ENCODE peak calls at places on chromosomes 4 and X, in six cellular contexts. H is lower lobe of right lung; G is heart right ventricle; M is stimulated activated naive B cell treated with anti-CD40 and anti-IgM and Interleukin-4, amounts not matched to agents 10 μg/mL and 1 μg/mL and 100 μg/mL, for 72 hours; R is HFFc6; N is NAMALWA. P is an unnamed sample.
A peak's percentile ranks its signal among the peaks of the same experiment; 100 is the strongest.

GRCh38 chrX:139559383-139560042 is 29.0 kb downstream of the F9 start:
- DNase-seq in H (no peak), G (no peak), M (peak; percentile 20), R (peak; percentile 28), N (peak; percentile 71), P (no peak)

GRCh38 chr4:87283151-87283550 is 39.5 kb downstream of the HSD17B13 start:
- DNase-seq in H (no peak), G (no peak), M (no peak), R (no peak), N (no peak), P (no peak)

GRCh38 chr4:161714022-161714751 is 449.6 kb downstream of the FSTL5 start:
- DNase-seq in H (no peak), G (no peak), M (no peak), R (no peak), N (no peak), P (no peak)

GRCh38 chr4:72397314-72397713 is 171.7 kb downstream of the ADAMTS3 start:
- DNase-seq in H (peak; percentile 60), G (no peak), M (no peak), R (peak; percentile 9), N (no peak), P (peak; percentile 68)

GRCh38 chr4:154485127-154485773 is 6.3 kb downstream of the DCHS2 start:
- DNase-seq in H (no peak), G (no peak), M (no peak), R (no peak), N (peak; percentile 24), P (no peak)

GRCh38 chrX:15241258-15241657 is 28.6 kb downstream of the ASB9 start:
- DNase-seq in H (no peak), G (no peak), M (no peak), R (no peak), N (no peak), P (no peak)

GRCh38 chr4:97073194-97073593 is 1070.1 kb downstream of the STPG2 start:
- DNase-seq in H (no peak), G (no peak), M (no peak), R (no peak), N (no peak), P (no peak)

GRCh38 chrX:18886005-18886343 is 97.9 kb downstream of the PHKA2 start:
- DNase-seq in H (no peak), G (no peak), M (no peak), R (no peak), N (no peak), P (no peak)

GRCh38 chr4:184259866-184260265 is 42.2 kb upstream of the ENPP6 start:
- DNase-seq in H (no peak), G (no peak), M (no peak), R (no peak), N (no peak), P (no peak)

GRCh38 chrX:5775985-5776384 is 452.7 kb downstream of the NLGN4X start:
- DNase-seq in H (no peak), G (no peak), M (no peak), R (no peak), N (no peak), P (no peak)

GRCh38 chrX:23012162-23012561 is 12.4 kb downstream of the DDX53 start:
- DNase-seq in H (no peak), G (no peak), M (no peak), R (no peak), N (no peak), P (no peak)

GRCh38 chrX:38212246-38212645 is 8.4 kb downstream of the SRPX start:
- DNase-seq in H (no peak), G (no peak), M (no peak), R (no peak), N (no peak), P (no peak)

GRCh38 chr4:67234296-67234695 is 311.0 kb downstream of the CENPC start:
- DNase-seq in H (no peak), G (no peak), M (no peak), R (no peak), N (no peak), P (no peak)

GRCh38 chr4:180810581-180810980 is 1432.6 kb upstream of the TENM3 start:
- DNase-seq in H (no peak), G (no peak), M (no peak), R (no peak), N (no peak), P (no peak)

GRCh38 chrX:117120700-117121099 is 657.9 kb upstream of the CT83 start:
- DNase-seq in H (no peak), G (no peak), M (no peak), R (no peak), N (no peak), P (no peak)

GRCh38 chr4:53314257-53314656 is 51.6 kb downstream of the SCFD2 start:
- DNase-seq in H (no peak), G (no peak), M (no peak), R (no peak), N (no peak), P (no peak)